ENCODE peak calls at places on chromosomes 12 and 14, in ten cellular contexts. W is WTC11; K is spleen; G is hepatocyte; L is GM23338; U is progenitor cell of endocrine pancreas; T is cardiac muscle cell; I is neural progenitor cell; Z is CD8-positive, alpha-beta T cell; P is lower leg skin. J is an unnamed sample.

GRCh38 chr14:44960146-44960545 is 1.6 kb downstream of the KLHL28 start:
- DNase-seq in W (no peak), K (no peak), G (no peak), L (no peak), U (no peak), T (no peak), I (no peak), Z (no peak), P (no peak), J (no peak)

GRCh38 chr14:30966415-30967363 is 58.8 kb upstream of the AP4S1 start:
- DNase-seq in W (no peak), K (no peak), G (no peak), L (no peak), U (no peak), T (no peak), I (no peak), Z (no peak), P (no peak), J (no peak)

GRCh38 chr14:31043379-31043778 is 17.2 kb upstream of the STRN3 start:
- DNase-seq in W (no peak), K (no peak), G (no peak), L (no peak), U (no peak), T (no peak), I (no peak), Z (no peak), P (no peak), J (no peak)

GRCh38 chr12:52945389-52946232 is 3.3 kb upstream of the KRT18 start:
- DNase-seq in W (peak; percentile 80), K (no peak), G (peak; percentile 85), L (peak; percentile 90), U (peak; percentile 45), T (peak; percentile 86), I (peak; percentile 56), Z (no peak), P (no peak), J (no peak)

GRCh38 chr12:89710873-89711179 is 2.2 kb upstream of the ATP2B1 start:
- DNase-seq in W (no peak), K (no peak), G (no peak), L (no peak), U (no peak), T (no peak), I (no peak), Z (no peak), P (no peak), J (no peak)

GRCh38 chr14:102075155-102075554 is 11.7 kb downstream of the HSP90AA1 start:
- DNase-seq in W (no peak), K (peak; percentile 62), G (no peak), L (no peak), U (no peak), T (no peak), I (no peak), Z (no peak), P (no peak), J (no peak)

GRCh38 chr14:91997492-91997891 is 42.4 kb downstream of the TRIP11 start:
- DNase-seq in W (no peak), K (no peak), G (no peak), L (no peak), U (no peak), T (no peak), I (no peak), Z (no peak), P (no peak), J (no peak)

GRCh38 chr12:44317651-44318126 is 481.8 kb downstream of the TMEM117 start:
- DNase-seq in W (peak; percentile 14), K (no peak), G (peak; percentile 43), L (peak; percentile 76), U (no peak), T (peak; percentile 49), I (peak; percentile 65), Z (no peak), P (no peak), J (no peak)

GRCh38 chr12:80038062-80038560 is 61.2 kb upstream of the OTOGL start:
- DNase-seq in W (no peak), K (no peak), G (no peak), L (no peak), U (no peak), T (peak; percentile 37), I (no peak), Z (no peak), P (no peak), J (no peak)

GRCh38 chr12:42119085-42119633 is 25.5 kb downstream of the GXYLT1 start:
- DNase-seq in W (no peak), K (no peak), G (no peak), L (no peak), U (no peak), T (no peak), I (no peak), Z (no peak), P (no peak), J (no peak)

GRCh38 chr12:132196038-132196872 is 52.0 kb downstream of the NOC4L start:
- DNase-seq in W (no peak), K (no peak), G (no peak), L (no peak), U (no peak), T (no peak), I (peak; percentile 49), Z (no peak), P (no peak), J (no peak)

GRCh38 chr14:53409289-53409688 is 256.2 kb upstream of the DDHD1 start:
- DNase-seq in W (no peak), K (no peak), G (no peak), L (no peak), U (no peak), T (no peak), I (no peak), Z (no peak), P (no peak), J (no peak)

GRCh38 chr12:109951751-109952150 is 44.4 kb downstream of the GIT2 start:
- DNase-seq in W (no peak), K (no peak), G (peak; percentile 21), L (no peak), U (no peak), T (peak; percentile 55), I (no peak), Z (no peak), P (no peak), J (no peak)

GRCh38 chr12:130601327-130601726 is 114.8 kb downstream of the RIMBP2 start:
- DNase-seq in W (no peak), K (no peak), G (no peak), L (no peak), U (no peak), T (no peak), I (no peak), Z (no peak), P (no peak), J (no peak)

GRCh38 chr12:97939141-97939540 is 476.5 kb downstream of the RMST start:
- DNase-seq in W (no peak), K (no peak), G (no peak), L (no peak), U (no peak), T (no peak), I (no peak), Z (no peak), P (no peak), J (no peak)

DNA sequence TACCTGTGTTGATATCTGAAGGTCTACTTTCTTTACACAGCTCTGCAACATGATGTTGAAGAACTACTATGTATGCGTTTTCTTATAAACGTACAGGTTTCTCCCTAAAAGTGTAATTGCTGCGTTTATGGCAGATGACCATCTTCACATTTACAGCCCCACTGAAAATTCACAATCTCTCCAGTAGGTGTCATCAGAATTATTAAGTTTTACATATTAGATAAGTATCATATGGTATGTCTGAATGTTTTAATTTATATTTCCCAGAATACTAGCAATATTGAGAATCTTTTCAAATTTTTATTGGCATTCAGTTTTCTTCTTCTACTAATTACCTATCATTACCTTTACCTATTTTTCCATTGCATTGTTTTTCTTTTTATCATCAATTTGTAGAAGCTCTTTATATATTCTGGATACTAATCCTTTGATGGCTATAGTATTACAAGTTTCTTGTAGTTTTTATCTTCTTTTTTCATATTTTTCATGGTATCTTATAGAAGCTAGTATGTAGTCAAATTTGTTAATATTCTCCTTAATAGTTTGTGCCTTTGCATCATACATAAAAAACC is 123.5 kb downstream of the CAPZA3 start:
- DNase-seq in W (no peak), K (no peak), G (peak; percentile 21), L (no peak), U (no peak), T (no peak), I (no peak), Z (no peak), P (no peak), J (no peak)
- TF ChIP-seq CTCF in W (no peak), K (peak; percentile 47), G (peak; percentile 51), L (peak; percentile 34), U (peak; percentile 50), T (peak; percentile 50), I (peak; percentile 45), Z (peak; percentile 27), P (no peak), J (peak; percentile 78)

GRCh38 chr14:37018571-37019240 is 153.7 kb downstream of the SLC25A21 start:
- DNase-seq in W (no peak), K (no peak), G (no peak), L (no peak), U (no peak), T (no peak), I (no peak), Z (no peak), P (no peak), J (no peak)
- TF ChIP-seq CTCF in W (no peak), K (no peak), G (no peak), L (no peak), U (no peak), T (no peak), I (no peak), Z (no peak), P (no peak), J (no peak)

GRCh38 chr12:59113831-59114273 is 193.5 kb upstream of the LRIG3 start:
- DNase-seq in W (peak; percentile 85), K (no peak), G (peak; percentile 91), L (peak; percentile 96), U (peak; percentile 73), T (peak; percentile 90), I (peak; percentile 92), Z (peak; percentile 11), P (peak; percentile 95), J (peak; percentile 83)
- TF ChIP-seq CTCF in W (peak; percentile 87), K (peak; percentile 63), G (peak; percentile 81), L (peak; percentile 94), U (peak; percentile 91), T (peak; percentile 94), I (peak; percentile 98), Z (no peak), P (no peak), J (peak; percentile 88)

GRCh38 chr12:104562763-104563162 is 106.0 kb downstream of the CHST11 start:
- DNase-seq in W (no peak), K (no peak), G (no peak), L (no peak), U (no peak), T (no peak), I (no peak), Z (no peak), P (no peak), J (no peak)
- TF ChIP-seq CTCF in W (no peak), K (no peak), G (no peak), L (no peak), U (no peak), T (no peak), I (no peak), Z (no peak), P (no peak), J (no peak)